ENCODE peak calls at places on chromosomes 12 and 14, in nine cellular contexts. R, J, A, C, T, P, I, S and H are unnamed samples.

GRCh38 chr14:89921346-89921745 is 33.2 kb downstream of the EFCAB11 start:
- DNase-seq in R (no peak), J (no peak), A (peak), C (no peak), T (no peak), P (no peak), I (no peak), S (no peak), H (no peak)

GRCh38 chr14:22474730-22475351 is 114.2 kb downstream of the DAD1 start:
- DNase-seq in R (no peak), J (no peak), A (peak), C (no peak), T (no peak), P (peak), I (no peak), S (no peak), H (no peak)

GRCh38 chr14:103472939-103473338 is 49.7 kb downstream of the CKB start:
- DNase-seq in R (no peak), J (no peak), A (no peak), C (no peak), T (no peak), P (no peak), I (no peak), S (no peak), H (no peak)

GRCh38 chr14:104288272-104288671 is 149.9 kb downstream of the KIF26A start:
- DNase-seq in R (peak), J (no peak), A (no peak), C (no peak), T (no peak), P (no peak), I (no peak), S (no peak), H (no peak)

GRCh38 chr12:51020448-51021182 is 5.6 kb downstream of the SLC11A2 start:
- DNase-seq in R (no peak), J (no peak), A (no peak), C (no peak), T (no peak), P (no peak), I (no peak), S (no peak), H (no peak)

GRCh38 chr14:43765474-43765873 is 741.6 kb downstream of the FSCB start:
- DNase-seq in R (no peak), J (no peak), A (no peak), C (no peak), T (no peak), P (no peak), I (no peak), S (no peak), H (no peak)

GRCh38 chr14:88421286-88421685 is 35.8 kb downstream of the SPATA7 start:
- DNase-seq in R (no peak), J (no peak), A (no peak), C (no peak), T (no peak), P (no peak), I (no peak), S (no peak), H (no peak)

GRCh38 chr12:4106617-4107016 is 166.9 kb upstream of the CCND2 start:
- DNase-seq in R (no peak), J (no peak), A (no peak), C (no peak), T (no peak), P (no peak), I (no peak), S (no peak), H (no peak)

GRCh38 chr14:105281354-105282097 is 19.3 kb downstream of the BRF1 start:
- DNase-seq in R (no peak), J (peak), A (peak), C (no peak), T (no peak), P (no peak), I (no peak), S (peak), H (peak)

GRCh38 chr12:67270622-67271021 is 1.5 kb downstream of the CAND1 start:
- DNase-seq in R (no peak), J (no peak), A (no peak), C (no peak), T (no peak), P (no peak), I (no peak), S (no peak), H (no peak)

GRCh38 chr14:62077676-62078261 is 315.5 kb downstream of the SNAPC1 start:
- DNase-seq in R (no peak), J (no peak), A (no peak), C (no peak), T (no peak), P (no peak), I (peak), S (no peak), H (no peak)